ENCODE peak calls at places on chromosome 21, in four cellular contexts. H, Z, J and Y are unnamed samples.

GRCh38 chr21:17416139-17416538 is 96.7 kb upstream of the CXADR start:
- DNase-seq in H (no peak), Z (no peak), J (no peak), Y (no peak)

GRCh38 chr21:16239659-16240265 is 510.0 kb downstream of the USP25 start:
- DNase-seq in H (no peak), Z (no peak), J (no peak), Y (no peak)

GRCh38 chr21:46560568-46561447 is 44.1 kb downstream of the S100B start:
- DNase-seq in H (no peak), Z (no peak), J (no peak), Y (no peak)

GRCh38 chr21:23522750-23523149 is 2084.5 kb downstream of the MRPL39 start:
- DNase-seq in H (no peak), Z (no peak), J (no peak), Y (no peak)

GRCh38 chr21:39756285-39756684 is 11.3 kb downstream of the IGSF5 start:
- DNase-seq in H (no peak), Z (no peak), J (no peak), Y (no peak)

GRCh38 chr21:31220567-31220966 is 123.5 kb downstream of the TIAM1 start:
- DNase-seq in H (no peak), Z (no peak), J (no peak), Y (no peak)

GRCh38 chr21:31599563-31599962 is 59.9 kb upstream of the SOD1 start:
- DNase-seq in H (no peak), Z (no peak), J (no peak), Y (no peak)

GRCh38 chr21:34700605-34701004 is 31.8 kb downstream of the CLIC6 start:
- DNase-seq in H (no peak), Z (no peak), J (no peak), Y (no peak)

GRCh38 chr21:32018381-32018780 is 145.6 kb downstream of the HUNK start:
- DNase-seq in H (no peak), Z (no peak), J (no peak), Y (no peak)

GRCh38 chr21:35048183-35048601 is 910 bp downstream of the RUNX1 start:
- DNase-seq in H (no peak), Z (no peak), J (no peak), Y (no peak)

GRCh38 chr21:14862794-14863720 is 201.7 kb downstream of the NRIP1 start:
- DNase-seq in H (no peak), Z (no peak), J (peak), Y (no peak)

GRCh38 chr21:36927718-36928117 is 38.8 kb downstream of the HLCS start:
- DNase-seq in H (peak), Z (peak), J (peak), Y (peak)
- TF ChIP-seq TAF1 in H (no peak), Z (no peak), J (no peak), Y (no peak)

GRCh38 chr21:45556302-45556644 is 14.0 kb upstream of the SLC19A1 start:
- DNase-seq in H (no peak), Z (no peak), J (no peak), Y (no peak)

GRCh38 chr21:45555251-45555556 is 13.0 kb upstream of the SLC19A1 start:
- DNase-seq in H (no peak), Z (no peak), J (no peak), Y (no peak)

GRCh38 chr21:45555557-45556301 is 13.5 kb upstream of the SLC19A1 start:
- DNase-seq in H (peak), Z (peak), J (peak), Y (peak)

GRCh38 chr21:45552696-45553391 is 10.6 kb upstream of the SLC19A1 start:
- DNase-seq in H (no peak), Z (no peak), J (no peak), Y (no peak)

GRCh38 chr21:45554477-45555175 is 12.4 kb upstream of the SLC19A1 start:
- DNase-seq in H (peak), Z (no peak), J (peak), Y (peak)
- TF ChIP-seq POLR2A in H (no peak), Z (no peak), J (no peak), Y (no peak)

DNA sequence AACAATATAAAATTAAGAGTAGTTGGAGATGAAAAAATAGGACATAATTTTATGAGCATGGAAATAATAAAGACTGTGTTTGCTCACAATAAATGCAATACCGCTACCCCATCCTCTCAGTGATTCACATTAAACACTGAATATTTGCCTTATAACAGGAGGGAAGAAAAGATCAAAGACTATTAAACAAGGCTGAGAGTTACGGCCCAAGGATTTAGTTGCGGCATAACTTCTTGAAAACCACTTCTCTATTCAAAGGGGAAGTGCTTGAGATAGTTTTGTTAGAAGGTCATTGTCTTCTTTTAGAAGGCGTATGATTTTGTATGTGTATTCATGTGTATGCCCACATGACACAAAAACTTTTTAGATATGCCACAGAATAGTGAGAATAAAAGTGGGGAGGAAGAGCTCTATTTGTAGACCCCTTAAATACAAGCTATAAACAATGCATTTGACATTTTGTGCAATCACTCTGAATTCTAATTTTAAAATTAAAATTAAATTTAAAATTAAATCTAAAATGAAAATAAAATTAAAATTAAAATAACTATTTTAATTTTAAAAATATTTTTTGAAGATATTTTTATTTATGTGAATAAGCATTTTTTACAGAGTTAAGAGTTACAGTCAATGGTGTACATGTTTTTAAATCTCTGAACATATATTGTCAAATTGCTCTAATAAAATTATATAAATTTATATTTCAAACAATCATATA is 986.6 kb upstream of the ADAMTS5 start:
- DNase-seq in H (no peak), Z (no peak), J (no peak), Y (no peak)
- TF ChIP-seq TAF1 in H (no peak), Z (no peak), J (no peak), Y (no peak)

GRCh38 chr21:33441489-33442477 is 38.0 kb downstream of the TMEM50B start:
- DNase-seq in H (peak), Z (no peak), J (no peak), Y (peak)

GRCh38 chr21:33444499-33444898 is 35.3 kb downstream of the TMEM50B start:
- DNase-seq in H (no peak), Z (no peak), J (no peak), Y (no peak)

DNA sequence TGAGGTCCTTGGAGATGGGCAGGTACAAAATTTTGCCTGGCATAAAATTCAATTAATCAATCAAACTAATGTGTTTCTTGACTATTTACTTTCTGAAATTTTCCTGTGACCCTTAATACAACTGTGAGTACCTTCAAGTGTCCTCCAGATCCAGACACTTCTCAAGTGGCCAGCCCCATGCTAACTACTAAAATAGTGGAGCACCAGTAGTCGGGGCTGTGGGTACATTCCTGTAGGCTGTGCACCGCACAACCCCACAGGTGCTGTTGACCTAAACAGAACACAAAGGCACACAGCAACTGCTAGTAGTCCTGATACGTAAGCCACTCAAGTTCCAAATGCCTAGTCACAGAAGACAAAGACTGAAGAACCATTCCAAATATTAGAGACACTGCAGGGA is 36.6 kb downstream of the TMEM50B start:
- DNase-seq in H (no peak), Z (no peak), J (no peak), Y (no peak)
- TF ChIP-seq POLR2A in H (no peak), Z (no peak), J (no peak), Y (no peak)

GRCh38 chr21:38325761-38326420 is 69.1 kb downstream of the KCNJ15 start:
- DNase-seq in H (no peak), Z (no peak), J (no peak), Y (no peak)

GRCh38 chr21:38326899-38327298 is 70.1 kb downstream of the KCNJ15 start:
- DNase-seq in H (no peak), Z (no peak), J (no peak), Y (no peak)

GRCh38 chr21:38325216-38325615 is 68.4 kb downstream of the KCNJ15 start:
- DNase-seq in H (no peak), Z (no peak), J (no peak), Y (no peak)

GRCh38 chr21:38327984-38328383 is 71.2 kb downstream of the KCNJ15 start:
- DNase-seq in H (no peak), Z (no peak), J (no peak), Y (no peak)

GRCh38 chr21:38326429-38326828 is 69.6 kb downstream of the KCNJ15 start:
- DNase-seq in H (no peak), Z (no peak), J (no peak), Y (no peak)
- TF ChIP-seq TAF1 in H (no peak), Z (no peak), J (no peak), Y (no peak)

DNA sequence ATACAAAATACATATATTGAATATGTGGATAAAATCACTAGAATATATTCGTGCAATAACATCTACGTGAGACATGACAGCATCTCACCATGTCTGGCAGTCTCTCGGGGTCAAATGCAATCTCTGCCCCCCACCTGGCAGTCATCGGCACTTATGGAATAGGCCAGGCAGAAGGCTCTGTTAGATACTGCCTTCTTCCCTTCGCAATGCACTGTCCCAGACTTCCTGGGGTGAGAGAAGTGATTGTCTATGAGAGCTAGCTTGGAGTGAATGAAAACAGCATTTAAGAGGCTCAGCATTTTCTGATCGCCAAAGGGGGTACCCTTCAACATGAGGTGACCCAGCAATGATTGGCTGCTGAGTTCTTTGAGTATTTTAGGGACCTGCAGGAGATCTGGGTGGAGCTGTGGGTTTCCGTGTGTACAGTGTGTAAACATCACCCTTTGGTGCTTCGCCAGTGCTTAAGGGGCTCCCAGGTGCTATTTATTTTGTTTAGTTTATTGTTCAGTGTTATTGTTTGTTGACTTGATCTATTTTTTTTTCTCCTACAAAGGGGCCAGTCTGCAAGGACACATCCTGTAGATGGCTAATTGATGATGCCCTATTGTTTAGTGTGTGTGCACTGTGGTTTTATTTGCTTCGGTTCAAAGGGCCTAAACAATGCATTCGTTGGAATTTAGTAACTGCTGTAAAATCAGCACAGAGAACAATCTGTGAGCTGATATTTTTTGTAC is 10.2 kb downstream of the ERG start:
- DNase-seq in H (no peak), Z (no peak), J (no peak), Y (no peak)
- TF ChIP-seq POLR2A in H (no peak), Z (no peak), J (no peak), Y (no peak)

GRCh38 chr21:26797878-26798456 is 47.2 kb downstream of the ADAMTS1 start:
- DNase-seq in H (no peak), Z (no peak), J (no peak), Y (no peak)

GRCh38 chr21:26798856-26799751 is 46.1 kb downstream of the ADAMTS1 start:
- DNase-seq in H (no peak), Z (no peak), J (no peak), Y (no peak)

GRCh38 chr21:26800001-26800400 is 45.2 kb downstream of the ADAMTS1 start:
- DNase-seq in H (no peak), Z (no peak), J (no peak), Y (no peak)

GRCh38 chr21:26801524-26801923 is 43.7 kb downstream of the ADAMTS1 start:
- DNase-seq in H (no peak), Z (no peak), J (no peak), Y (no peak)

DNA sequence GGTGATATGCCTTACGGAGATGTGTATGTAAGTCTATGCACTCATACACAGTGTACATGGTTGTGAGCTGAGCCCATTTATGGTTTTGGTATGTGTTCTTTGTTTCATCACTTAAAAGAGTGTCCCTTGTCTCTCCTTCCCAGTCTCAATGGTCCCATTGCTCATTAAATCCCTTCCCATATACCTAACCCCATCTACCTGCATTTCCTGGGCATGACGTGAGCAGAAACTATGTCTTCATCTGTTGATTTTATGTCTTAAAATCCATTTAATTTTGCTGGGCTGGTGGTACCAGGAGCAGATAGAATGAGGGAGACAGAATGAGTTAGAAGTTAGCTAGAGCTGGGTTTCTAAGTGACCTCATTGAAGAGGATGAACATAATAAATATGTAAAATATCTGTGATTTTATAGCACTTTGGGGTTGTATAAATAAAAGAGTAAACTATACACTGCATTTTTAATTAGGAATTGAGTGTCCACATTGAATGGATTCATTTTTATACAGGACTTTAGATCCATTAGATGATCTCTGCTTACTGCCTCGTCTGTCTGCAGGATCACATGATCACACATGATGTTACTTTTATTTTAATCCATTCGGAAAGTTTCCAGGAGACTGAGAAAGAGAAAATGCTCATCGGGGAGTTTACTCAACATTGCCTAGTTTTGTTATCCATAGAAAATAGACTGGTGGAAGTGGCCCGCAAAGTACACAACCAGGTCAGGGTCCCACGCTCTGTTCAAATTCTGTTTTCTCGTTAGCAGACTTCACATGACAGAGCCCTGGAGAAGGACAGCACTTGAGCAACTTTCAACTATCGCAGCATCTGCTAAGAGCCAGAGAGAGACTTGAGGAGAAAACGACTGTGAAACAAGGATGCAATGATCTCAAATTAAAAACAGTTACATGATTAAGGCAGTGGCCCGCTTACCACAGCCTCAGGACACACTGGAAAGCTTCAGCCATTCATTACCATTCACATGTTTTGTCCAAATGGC is 44.5 kb downstream of the ADAMTS1 start:
- DNase-seq in H (no peak), Z (no peak), J (no peak), Y (no peak)
- TF ChIP-seq TAF1 in H (no peak), Z (no peak), J (no peak), Y (no peak)

GRCh38 chr21:42474043-42474831 is 21.8 kb downstream of the RSPH1 start:
- DNase-seq in H (no peak), Z (no peak), J (no peak), Y (no peak)
- TF ChIP-seq POLR2A in H (no peak), Z (no peak), J (no peak), Y (no peak)

GRCh38 chr21:44354001-44354405 is 582 bp downstream of the TRPM2 start:
- DNase-seq in H (no peak), Z (no peak), J (no peak), Y (no peak)
- TF ChIP-seq TAF1 in H (no peak), Z (no peak), J (no peak), Y (no peak)

GRCh38 chr21:45365186-45365607 is 39.8 kb upstream of the COL18A1 start:
- DNase-seq in H (no peak), Z (no peak), J (no peak), Y (no peak)

GRCh38 chr21:45365608-45366241 is 39.2 kb upstream of the COL18A1 start:
- DNase-seq in H (no peak), Z (peak), J (no peak), Y (no peak)

GRCh38 chr21:45367402-45368351 is 37.3 kb upstream of the COL18A1 start:
- DNase-seq in H (no peak), Z (no peak), J (no peak), Y (no peak)

GRCh38 chr21:45366476-45366875 is 38.5 kb upstream of the COL18A1 start:
- DNase-seq in H (no peak), Z (no peak), J (no peak), Y (no peak)

GRCh38 chr21:45366931-45367401 is 38.0 kb upstream of the COL18A1 start:
- DNase-seq in H (no peak), Z (no peak), J (peak), Y (no peak)
- TF ChIP-seq POLR2A in H (no peak), Z (no peak), J (no peak), Y (no peak)